ENCODE peak calls at places on chromosomes 12 and 14, in six cellular contexts. G is thoracic aorta, K is stomach, Y is right lobe of liver, L is neural progenitor cell, M is HepG2. Q is an unnamed sample. For H3K27me3, the result is how much of the 10 kb centered on the place peaks cover.

GRCh38 chr14:81430284-81430683 is 30.2 kb upstream of the STON2 start:
- DNase-seq in G (no peak), K (no peak), Y (no peak), L (no peak), M (no peak), Q (no peak)

GRCh38 chr14:83520837-83521236 is 1987.2 kb upstream of the SEL1L start:
- DNase-seq in G (no peak), K (no peak), Y (no peak), L (no peak), M (no peak), Q (no peak)

GRCh38 chr14:36241183-36241582 is 64.7 kb upstream of the PTCSC3 start:
- DNase-seq in G (no peak), K (no peak), Y (no peak), L (no peak), M (no peak), Q (no peak)

GRCh38 chr14:35342160-35343010 is 50.2 kb downstream of the PSMA6 start:
- DNase-seq in G (peak), K (peak), Y (no peak), L (no peak), M (no peak), Q (peak)

GRCh38 chr12:129826273-129826672 is 77.6 kb downstream of the TMEM132D start:
- DNase-seq in G (no peak), K (no peak), Y (no peak), L (no peak), M (no peak), Q (no peak)

GRCh38 chr14:22500525-22500924 is 88.5 kb downstream of the DAD1 start:
- DNase-seq in G (no peak), K (no peak), Y (no peak), L (no peak), M (no peak), Q (no peak)

GRCh38 chr12:89721291-89721987 is 12.8 kb upstream of the ATP2B1 start:
- DNase-seq in G (no peak), K (no peak), Y (no peak), L (no peak), M (no peak), Q (no peak)

GRCh38 chr14:91047174-91047753 is 13.2 kb downstream of the RPS6KA5 start:
- DNase-seq in G (no peak), K (no peak), Y (no peak), L (no peak), M (no peak), Q (no peak)

GRCh38 chr12:85755760-85756159 is 80.4 kb downstream of the RASSF9 start:
- DNase-seq in G (no peak), K (no peak), Y (no peak), L (no peak), M (no peak), Q (peak)

GRCh38 chr14:100629696-100630095 is 42.5 kb upstream of the BEGAIN start:
- DNase-seq in G (no peak), K (no peak), Y (no peak), L (no peak), M (no peak), Q (no peak)

GRCh38 chr12:80509781-80510556 is 65.9 kb downstream of the PTPRQ start:
- DNase-seq in G (no peak), K (no peak), Y (no peak), L (no peak), M (no peak), Q (no peak)

GRCh38 chr12:90959538-90960139 is 4.7 kb upstream of the CCER1 start:
- DNase-seq in G (no peak), K (no peak), Y (no peak), L (peak), M (peak), Q (peak)

GRCh38 chr14:24436355-24437019 is 6.1 kb downstream of the SDR39U1 start:
- DNase-seq in G (no peak), K (no peak), Y (no peak), L (peak), M (peak), Q (peak)

GRCh38 chr14:59969319-59969718 is 49.4 kb downstream of the LRRC9 start:
- DNase-seq in G (no peak), K (no peak), Y (no peak), L (no peak), M (peak), Q (no peak)

GRCh38 chr14:69658664-69659261 is 47.4 kb downstream of the SUSD6 start:
- DNase-seq in G (no peak), K (no peak), Y (no peak), L (no peak), M (peak), Q (no peak)

GRCh38 chr12:75853621-75854020 is 178.0 kb downstream of the PHLDA1 start:
- DNase-seq in G (no peak), K (no peak), Y (no peak), L (peak), M (no peak), Q (no peak)

GRCh38 chr12:51388066-51388799 is 3.0 kb downstream of the GALNT6 start:
- DNase-seq in G (no peak), K (no peak), Y (no peak), L (no peak), M (no peak), Q (no peak)

GRCh38 chr14:87745507-87746118 is 247.4 kb downstream of the GALC start:
- DNase-seq in G (no peak), K (no peak), Y (no peak), L (peak), M (peak), Q (peak)

GRCh38 chr12:19707948-19708409 is 268.7 kb downstream of the AEBP2 start:
- DNase-seq in G (no peak), K (no peak), Y (no peak), L (no peak), M (no peak), Q (no peak)

GRCh38 chr14:101544550-101544949 is 16.7 kb upstream of the DIO3 start:
- DNase-seq in G (no peak), K (no peak), Y (no peak), L (no peak), M (no peak), Q (no peak)

GRCh38 chr14:101839236-101839635 is 77.7 kb downstream of the PPP2R5C start:
- DNase-seq in G (no peak), K (no peak), Y (no peak), L (no peak), M (no peak), Q (no peak)

GRCh38 chr12:115570271-115570777 is 707.2 kb downstream of the MED13L start:
- DNase-seq in G (no peak), K (no peak), Y (no peak), L (peak), M (no peak), Q (no peak)

GRCh38 chr12:88998421-88998820 is 353.9 kb downstream of the DUSP6 start:
- DNase-seq in G (no peak), K (no peak), Y (no peak), L (no peak), M (no peak), Q (peak)

GRCh38 chr14:21748869-21749303 is 75.3 kb upstream of the OR4E1 start:
- DNase-seq in G (no peak), K (no peak), Y (peak), L (peak), M (peak), Q (peak)

GRCh38 chr12:45674583-45674982 is 54.9 kb upstream of the ARID2 start:
- DNase-seq in G (peak), K (peak), Y (no peak), L (no peak), M (no peak), Q (peak)

GRCh38 chr14:67428501-67429031 is 16.6 kb upstream of the PLEK2 start:
- DNase-seq in G (no peak), K (peak), Y (no peak), L (no peak), M (peak), Q (peak)
- TF ChIP-seq CTCF in G (no peak), K (no peak), Y (no peak), L (no peak), M (peak), Q (no peak)

DNA sequence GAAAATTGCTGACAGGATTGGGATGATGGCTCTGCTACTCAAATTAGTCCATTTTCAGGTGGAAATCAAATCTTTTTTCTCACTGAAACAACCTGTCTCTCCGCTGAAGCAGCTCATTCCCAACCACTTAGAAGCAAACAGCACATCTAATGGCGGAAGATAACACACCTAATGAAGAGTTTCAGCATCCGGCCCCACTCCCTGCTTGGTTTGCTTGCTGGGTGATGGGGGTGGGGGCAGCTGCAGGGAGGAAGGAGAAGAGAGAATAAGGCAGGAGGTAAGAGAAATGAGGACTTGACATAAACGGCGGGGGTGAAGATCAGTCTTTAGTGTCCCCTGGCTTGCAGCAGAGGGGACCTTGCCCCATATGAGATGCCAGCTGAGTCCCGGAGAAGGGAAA is 4.0 kb downstream of the SYNDIG1L start:
- DNase-seq in G (no peak), K (no peak), Y (no peak), L (no peak), M (no peak), Q (no peak)
- H3K27me3 ChIP-seq in G (under half), K (under half), Y (under half), L (under half), M (under half), Q (under half)

DNA sequence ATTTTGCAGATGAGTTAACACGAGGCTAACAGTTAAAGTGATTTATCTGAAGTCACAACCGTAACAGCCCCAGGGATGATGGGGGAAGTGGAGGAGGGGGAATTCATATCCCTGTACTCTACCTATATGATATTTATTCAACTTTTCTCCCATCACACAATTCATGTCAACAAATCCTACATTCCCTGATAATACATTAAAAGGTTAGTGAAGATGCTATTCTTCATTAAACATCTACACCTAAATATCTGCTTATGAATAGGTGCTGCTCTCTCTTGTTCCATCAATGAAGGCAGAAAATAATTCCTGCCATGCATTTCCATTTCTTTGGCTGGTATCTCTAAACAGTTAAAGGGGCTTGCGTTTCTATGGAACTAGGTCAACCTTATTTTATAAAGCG is 6.8 kb downstream of the YBX3 start:
- DNase-seq in G (no peak), K (no peak), Y (no peak), L (no peak), M (no peak), Q (no peak)
- H3K4me3 ChIP-seq in G (peak), K (peak), Y (no peak), L (no peak), M (no peak), Q (no peak)

DNA sequence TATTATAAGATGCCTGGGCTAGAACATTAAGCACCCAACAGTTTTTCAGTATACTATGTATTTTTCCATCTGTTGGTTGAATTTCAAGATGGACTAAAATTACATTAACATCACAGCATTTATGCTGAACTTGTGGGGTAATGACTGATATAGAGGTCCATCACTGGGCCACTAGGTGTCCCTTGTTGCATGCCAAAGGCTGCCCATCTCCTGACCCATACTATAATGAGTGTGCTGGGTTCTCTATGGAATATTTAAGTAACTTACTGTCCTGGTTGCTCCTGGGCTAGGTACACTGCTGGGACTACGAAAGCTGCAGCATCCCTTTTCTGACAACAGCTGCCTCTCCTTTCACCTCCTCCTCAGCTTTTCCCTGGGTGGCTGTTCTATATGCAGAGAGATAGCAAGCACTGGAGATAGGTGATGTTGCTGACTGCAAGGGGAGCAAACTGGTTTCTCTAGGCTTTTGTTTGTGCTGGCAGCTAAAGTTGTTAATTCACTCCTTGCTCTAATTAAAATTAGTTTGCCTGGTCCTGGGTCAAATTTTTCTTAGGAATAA is 138.6 kb upstream of the TRHDE start:
- DNase-seq in G (no peak), K (no peak), Y (no peak), L (peak), M (no peak), Q (no peak)
- TF ChIP-seq CTCF in G (no peak), K (no peak), Y (no peak), L (peak), M (peak), Q (no peak)

DNA sequence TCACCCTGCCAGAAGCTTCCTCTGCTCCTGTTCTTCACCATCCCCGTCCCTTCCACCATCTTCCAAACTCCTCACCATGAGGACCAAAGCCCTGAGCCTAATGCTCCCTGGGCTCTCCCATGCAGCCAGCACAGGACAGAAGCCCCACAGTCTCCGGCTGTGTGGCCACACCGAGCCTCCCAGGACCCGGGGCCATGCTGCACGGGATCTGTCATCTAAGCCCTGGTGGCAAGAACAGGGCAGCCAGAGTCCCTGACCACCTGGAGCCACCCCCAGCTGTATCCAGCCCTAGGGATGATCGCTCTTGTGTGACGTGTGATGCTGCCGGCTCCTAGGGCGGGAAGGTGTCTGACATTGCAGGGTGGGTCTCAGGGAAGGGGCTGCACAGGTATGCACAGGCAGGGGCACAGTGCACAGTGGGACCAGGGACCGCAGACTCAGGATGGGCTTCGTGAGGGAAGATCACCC is 8.1 kb downstream of the TMEM179 start:
- DNase-seq in G (no peak), K (no peak), Y (peak), L (no peak), M (no peak), Q (no peak)
- H3K27me3 ChIP-seq in G (under half), K (under half), Y (under half), L (under half), M (half or more), Q (under half)

DNA sequence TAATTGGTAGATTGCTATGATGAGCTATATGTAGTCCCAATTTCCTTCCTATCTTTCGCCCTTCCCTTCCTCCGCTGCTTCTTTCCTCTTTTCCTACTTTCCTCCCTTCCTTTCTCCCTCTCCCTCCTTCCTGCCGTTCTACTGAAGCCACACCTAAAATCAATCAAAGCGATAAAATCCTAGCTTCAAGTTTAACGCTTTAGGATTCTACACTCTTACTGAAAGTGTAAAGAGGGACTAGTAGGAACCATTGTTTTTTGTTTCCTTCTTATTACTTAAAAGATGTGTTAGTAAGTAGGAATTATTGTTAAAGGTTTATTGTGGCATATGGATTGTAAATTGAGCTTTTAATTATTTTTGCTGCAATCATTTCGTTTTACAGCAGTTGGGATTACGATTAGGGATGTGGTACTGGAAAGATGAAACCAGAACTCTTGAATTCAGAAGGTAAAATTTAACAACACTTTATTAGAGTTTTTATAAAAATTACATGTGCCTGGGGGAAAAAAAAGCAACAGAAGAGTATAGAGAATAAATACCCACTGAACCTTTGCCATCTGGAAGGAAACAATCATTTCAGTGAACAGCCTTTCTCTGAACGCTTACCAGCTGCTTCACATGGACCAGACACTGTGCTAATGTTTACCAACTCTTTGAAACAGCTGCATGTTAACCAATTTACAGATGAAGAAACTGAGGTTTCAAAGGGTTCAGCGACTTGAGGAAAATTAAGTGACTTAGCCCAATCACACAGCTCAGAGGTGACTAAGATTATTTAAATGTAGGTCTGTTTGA is 975 bp downstream of the PPP1R36 start:
- DNase-seq in G (no peak), K (no peak), Y (no peak), L (no peak), M (no peak), Q (no peak)
- H3K4me3 ChIP-seq in G (no peak), K (peak), Y (peak), L (peak), M (no peak), Q (no peak)

DNA sequence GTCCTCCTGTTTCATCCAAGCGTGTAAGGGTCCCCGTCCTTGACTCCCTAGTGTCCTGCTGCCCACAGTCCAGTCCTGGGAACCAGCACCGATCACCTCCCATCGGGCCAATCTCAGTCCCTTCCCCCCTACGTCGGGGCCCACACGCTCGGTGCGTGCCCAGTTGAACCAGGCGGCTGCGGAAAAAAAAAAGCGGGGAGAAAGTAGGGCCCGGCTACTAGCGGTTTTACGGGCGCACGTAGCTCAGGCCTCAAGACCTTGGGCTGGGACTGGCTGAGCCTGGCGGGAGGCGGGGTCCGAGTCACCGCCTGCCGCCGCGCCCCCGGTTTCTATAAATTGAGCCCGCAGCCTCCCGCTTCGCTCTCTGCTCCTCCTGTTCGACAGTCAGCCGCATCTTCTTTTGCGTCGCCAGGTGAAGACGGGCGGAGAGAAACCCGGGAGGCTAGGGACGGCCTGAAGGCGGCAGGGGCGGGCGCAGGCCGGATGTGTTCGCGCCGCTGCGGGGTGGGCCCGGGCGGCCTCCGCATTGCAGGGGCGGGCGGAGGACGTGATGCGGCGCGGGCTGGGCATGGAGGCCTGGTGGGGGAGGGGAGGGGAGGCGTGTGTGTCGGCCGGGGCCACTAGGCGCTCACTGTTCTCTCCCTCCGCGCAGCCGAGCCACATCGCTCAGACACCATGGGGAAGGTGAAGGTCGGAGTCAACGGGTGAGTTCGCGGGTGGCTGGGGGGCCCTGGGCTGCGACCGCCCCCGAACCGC is at the start of gene GAPDH:
- DNase-seq in G (no peak), K (peak), Y (peak), L (peak), M (peak), Q (peak)
- TF ChIP-seq CTCF in G (no peak), K (no peak), Y (no peak), L (no peak), M (no peak), Q (no peak)

Q was measured in cardiac muscle cell.